ENCODE peak calls at places on chromosomes 16 and 17, in seven cellular contexts. N, I, F, X, O, C and G are unnamed samples.

GRCh38 chr17:61397086-61397842 is 2.4 kb upstream of the TBX2 start:
- DNase-seq in N (no peak), I (no peak), F (peak), X (peak), O (no peak), C (no peak), G (peak)

GRCh38 chr16:84907575-84907974 is 87.8 kb downstream of the CRISPLD2 start:
- DNase-seq in N (peak), I (no peak), F (no peak), X (peak), O (peak), C (no peak), G (no peak)

GRCh38 chr16:64964126-64964540 is 157.7 kb downstream of the CDH11 start:
- DNase-seq in N (peak), I (no peak), F (no peak), X (peak), O (peak), C (no peak), G (peak)

GRCh38 chr17:67571478-67571877 is 146.3 kb upstream of the NOL11 start:
- DNase-seq in N (no peak), I (no peak), F (no peak), X (no peak), O (no peak), C (no peak), G (no peak)

GRCh38 chr17:83101805-83102480 is 22.5 kb downstream of the METRNL start:
- DNase-seq in N (no peak), I (no peak), F (no peak), X (no peak), O (no peak), C (no peak), G (peak)

GRCh38 chr17:78725448-78726021 is 56.5 kb downstream of the CYTH1 start:
- DNase-seq in N (no peak), I (no peak), F (no peak), X (no peak), O (no peak), C (no peak), G (no peak)

GRCh38 chr16:29893553-29893952 is 5.8 kb downstream of the SEZ6L2 start:
- DNase-seq in N (no peak), I (no peak), F (no peak), X (no peak), O (no peak), C (no peak), G (no peak)

GRCh38 chr16:88088161-88088581 is 136.9 kb downstream of the BANP start:
- DNase-seq in N (peak), I (no peak), F (no peak), X (peak), O (no peak), C (no peak), G (peak)

GRCh38 chr16:81164481-81164880 is 68.3 kb upstream of the GCSH start:
- DNase-seq in N (no peak), I (no peak), F (no peak), X (no peak), O (no peak), C (no peak), G (no peak)

GRCh38 chr17:1577186-1577585 is 14.6 kb upstream of the PITPNA start:
- DNase-seq in N (peak), I (no peak), F (peak), X (peak), O (peak), C (no peak), G (peak)

GRCh38 chr17:32882734-32883133 is 5.8 kb upstream of the MYO1D start:
- DNase-seq in N (peak), I (no peak), F (no peak), X (no peak), O (no peak), C (peak), G (no peak)

GRCh38 chr16:81779540-81780320 is 639 bp downstream of the PLCG2 start:
- DNase-seq in N (no peak), I (peak), F (peak), X (no peak), O (no peak), C (no peak), G (no peak)

GRCh38 chr16:58413359-58413758 is 21.1 kb downstream of the GINS3 start:
- DNase-seq in N (no peak), I (no peak), F (no peak), X (no peak), O (no peak), C (no peak), G (no peak)

GRCh38 chr17:32771396-32771795 is 105.5 kb downstream of the MYO1D start:
- DNase-seq in N (no peak), I (no peak), F (no peak), X (no peak), O (no peak), C (no peak), G (no peak)

GRCh38 chr16:380837-381787 is 666 bp downstream of the PGAP6 start:
- DNase-seq in N (no peak), I (no peak), F (peak), X (no peak), O (no peak), C (no peak), G (no peak)

GRCh38 chr17:9928601-9929341 is 23.7 kb upstream of the RCVRN start:
- DNase-seq in N (peak), I (no peak), F (peak), X (peak), O (peak), C (no peak), G (peak)

GRCh38 chr16:30350134-30350871 is 4.8 kb downstream of the CD2BP2 start:
- DNase-seq in N (no peak), I (no peak), F (no peak), X (no peak), O (peak), C (no peak), G (no peak)

GRCh38 chr17:70295329-70295728 is 126.0 kb downstream of the KCNJ2 start:
- DNase-seq in N (no peak), I (no peak), F (no peak), X (no peak), O (no peak), C (no peak), G (no peak)

GRCh38 chr17:79748296-79749099 is 17.8 kb downstream of the ENPP7 start:
- DNase-seq in N (no peak), I (no peak), F (peak), X (no peak), O (no peak), C (no peak), G (no peak)

GRCh38 chr17:44832821-44833220 is 2.7 kb upstream of the GJC1 start:
- DNase-seq in N (no peak), I (no peak), F (no peak), X (no peak), O (no peak), C (no peak), G (no peak)

GRCh38 chr17:19978206-19978802 is 676 bp upstream of the AKAP10 start:
- DNase-seq in N (peak), I (no peak), F (no peak), X (no peak), O (no peak), C (peak), G (peak)

GRCh38 chr17:17523714-17524075 is 27.5 kb upstream of the RASD1 start:
- DNase-seq in N (no peak), I (no peak), F (no peak), X (no peak), O (peak), C (no peak), G (no peak)